ENCODE peak calls at places on chromosome 11, in eight cellular contexts. M is stimulated activated CD4-positive, alpha-beta T cell treated with anti-CD3 and anti-CD28 coated beads, TNF-alpha, amount 100 ng/mL, for 24 hours; N is left kidney; D is AG09309; S is ELF-1; U is iris pigment epithelial cell; Y is activated CD4-positive, alpha-beta T cell treated with anti-CD3 and anti-CD28 coated beads, Interleukin-2, amount 50 U/mL, for 4 hours; W is activated naive CD8-positive, alpha-beta T cell treated with anti-CD3 and anti-CD28 coated beads for 36 hours. Q is an unnamed sample.

GRCh38 chr11:47977651-47978050 is 2.7 kb upstream of the PTPRJ start:
- DNase-seq in M (no peak), N (peak; percentile 75), D (no peak), S (no peak), U (no peak), Y (no peak), W (no peak), Q (no peak)

GRCh38 chr11:7596975-7597391 is 76.3 kb downstream of the CYB5R2 start:
- DNase-seq in M (no peak), N (peak; percentile 28), D (no peak), S (peak; percentile 30), U (no peak), Y (no peak), W (no peak), Q (no peak)

GRCh38 chr11:104106136-104106754 is 57.7 kb downstream of the PDGFD start:
- DNase-seq in M (no peak), N (no peak), D (peak; percentile 24), S (no peak), U (peak; percentile 75), Y (no peak), W (no peak), Q (no peak)

GRCh38 chr11:133162228-133162627 is 370.1 kb downstream of the OPCML start:
- DNase-seq in M (no peak), N (peak; percentile 11), D (no peak), S (no peak), U (no peak), Y (no peak), W (no peak), Q (no peak)

GRCh38 chr11:748007-748359 is 719 bp downstream of the TALDO1 start:
- DNase-seq in M (no peak), N (no peak), D (no peak), S (no peak), U (peak; percentile 45), Y (no peak), W (no peak), Q (no peak)

GRCh38 chr11:14727215-14727614 is 83.6 kb downstream of the PDE3B start:
- DNase-seq in M (no peak), N (no peak), D (no peak), S (no peak), U (no peak), Y (no peak), W (no peak), Q (no peak)

GRCh38 chr11:4704790-4705334 is 278 bp downstream of the MMP26 start:
- DNase-seq in M (no peak), N (peak; percentile 84), D (no peak), S (no peak), U (no peak), Y (no peak), W (no peak), Q (no peak)

GRCh38 chr11:65777821-65778361 is 2.9 kb downstream of the AP5B1 start:
- DNase-seq in M (no peak), N (no peak), D (no peak), S (no peak), U (no peak), Y (no peak), W (no peak), Q (peak; percentile 45)

GRCh38 chr11:60777572-60777971 is 7.6 kb upstream of the MS4A10 start:
- DNase-seq in M (no peak), N (no peak), D (peak; percentile 48), S (no peak), U (peak; percentile 89), Y (no peak), W (no peak), Q (no peak)

GRCh38 chr11:88357323-88358039 is 19.9 kb upstream of the CTSC start:
- DNase-seq in M (no peak), N (no peak), D (no peak), S (no peak), U (peak; percentile 73), Y (no peak), W (no peak), Q (no peak)

GRCh38 chr11:61297741-61298140 is 2.6 kb upstream of the VWCE start:
- DNase-seq in M (no peak), N (peak; percentile 80), D (peak; percentile 88), S (no peak), U (peak; percentile 81), Y (no peak), W (no peak), Q (no peak)

GRCh38 chr11:2512431-2513407 is 67.9 kb downstream of the KCNQ1 start:
- DNase-seq in M (no peak), N (no peak), D (no peak), S (no peak), U (no peak), Y (no peak), W (no peak), Q (peak; percentile 38)

GRCh38 chr11:131597875-131598274 is 227.5 kb downstream of the NTM start:
- DNase-seq in M (no peak), N (no peak), D (no peak), S (no peak), U (no peak), Y (no peak), W (no peak), Q (no peak)

GRCh38 chr11:77046060-77046501 is 11.9 kb downstream of the B3GNT6 start:
- DNase-seq in M (peak; percentile 7), N (peak; percentile 62), D (no peak), S (peak; percentile 79), U (peak; percentile 31), Y (peak; percentile 42), W (peak; percentile 73), Q (peak; percentile 73)

GRCh38 chr11:13465909-13466371 is 2.9 kb upstream of the BTBD10 start:
- DNase-seq in M (no peak), N (peak; percentile 57), D (no peak), S (no peak), U (peak; percentile 48), Y (no peak), W (no peak), Q (no peak)

GRCh38 chr11:76086713-76087635 is 119.3 kb downstream of the WNT11 start:
- DNase-seq in M (no peak), N (no peak), D (peak; percentile 31), S (no peak), U (peak; percentile 88), Y (no peak), W (no peak), Q (no peak)

GRCh38 chr11:125338886-125339811 is 156.9 kb downstream of the FEZ1 start:
- DNase-seq in M (no peak), N (no peak), D (no peak), S (no peak), U (no peak), Y (no peak), W (no peak), Q (no peak)

GRCh38 chr11:121762820-121763219 is 310.1 kb upstream of the SORL1-AS1 start:
- DNase-seq in M (no peak), N (peak; percentile 57), D (no peak), S (no peak), U (peak; percentile 56), Y (no peak), W (no peak), Q (no peak)

Q was measured in stimulated activated effector memory CD8-positive, alpha-beta T cell treated with anti-CD3 and anti-CD28 coated beads, Interleukin-12 subunit alpha, Interleukin-12 subunit beta, amount 100 ng/mL, for 72 hours.